ENCODE peak calls at places on chromosomes 16 and 17, in seven cellular contexts. J, V, C, Z, P, K and N are unnamed samples.

GRCh38 chr17:37752482-37752881 is 7.6 kb upstream of the HNF1B start:
- DNase-seq in P (peak), J (no peak), V (no peak), C (no peak), K (no peak), Z (no peak), N (peak)

GRCh38 chr16:88454315-88455057 is 1.4 kb downstream of the ZFPM1 start:
- DNase-seq in P (peak), Z (no peak), V (peak), C (peak), J (no peak), K (no peak), N (no peak)

GRCh38 chr16:48277158-48277557 is 29.8 kb upstream of the ABCC11 start:
- DNase-seq in J (peak), C (no peak), V (peak), K (no peak), P (peak), Z (no peak), N (no peak)

GRCh38 chr16:65201446-65202010 is 79.7 kb upstream of the CDH11 start:
- DNase-seq in P (no peak), K (no peak), J (no peak), Z (no peak), V (no peak), C (no peak), N (no peak)

GRCh38 chr16:57609541-57610401 is 18.7 kb upstream of the ADGRG1 start:
- DNase-seq in Z (no peak), J (no peak), P (no peak), K (no peak), V (no peak), C (peak), N (no peak)

GRCh38 chr17:19448341-19449268 is 37.6 kb downstream of the RNF112 start:
- DNase-seq in K (no peak), P (peak), V (no peak), Z (no peak), J (no peak), C (no peak), N (no peak)

GRCh38 chr16:31452631-31453106 is 6.6 kb upstream of the ARMC5 start:
- DNase-seq in K (no peak), Z (peak), V (peak), P (peak), J (no peak), C (no peak), N (no peak)

GRCh38 chr17:21134559-21134958 is 7.8 kb downstream of the DHRS7B start:
- DNase-seq in C (no peak), P (no peak), K (no peak), V (no peak), Z (no peak), J (no peak), N (no peak)

GRCh38 chr16:20385844-20386832 is 18.4 kb downstream of the PDILT start:
- DNase-seq in V (peak), K (no peak), P (peak), C (peak), Z (peak), J (peak), N (no peak)

GRCh38 chr17:4858880-4859260 is 25.7 kb downstream of the MINK1 start:
- DNase-seq in Z (peak), J (no peak), V (peak), P (peak), C (no peak), K (no peak), N (peak)

GRCh38 chr16:68756250-68757051 is 19.4 kb downstream of the CDH1 start:
- DNase-seq in P (peak), J (no peak), V (no peak), K (no peak), Z (no peak), C (no peak), N (peak)

GRCh38 chr16:56617212-56618085 is 8.1 kb upstream of the MT1E start:
- DNase-seq in J (no peak), V (peak), C (peak), P (peak), Z (peak), K (no peak), N (no peak)

GRCh38 chr17:78395186-78395585 is 16.7 kb downstream of the PGS1 start:
- DNase-seq in P (no peak), V (no peak), Z (no peak), C (no peak), J (no peak), K (no peak), N (no peak)

GRCh38 chr16:23482778-23483177 is 27.5 kb downstream of the GGA2 start:
- DNase-seq in K (no peak), P (no peak), C (peak), V (no peak), J (no peak), Z (no peak), N (no peak)

GRCh38 chr16:22638393-22639206 is 127.9 kb downstream of the NPIPB5 start:
- DNase-seq in K (no peak), V (no peak), P (peak), C (no peak), Z (no peak), J (no peak), N (peak)

GRCh38 chr17:59400858-59401257 is 69.4 kb downstream of the YPEL2 start:
- DNase-seq in J (no peak), K (no peak), V (no peak), C (no peak), P (no peak), Z (no peak), N (no peak)

GRCh38 chr17:30958187-30958586 is 12.7 kb upstream of the RNF135 start:
- DNase-seq in J (no peak), V (no peak), C (no peak), P (no peak), K (no peak), Z (peak), N (no peak)

GRCh38 chr17:77299256-77300015 is 158.7 kb downstream of the SEC14L1 start:
- DNase-seq in P (no peak), C (no peak), K (no peak), V (no peak), J (no peak), Z (no peak), N (no peak)

GRCh38 chr17:49217651-49218413 is 7.3 kb downstream of the ABI3 start:
- DNase-seq in V (no peak), K (no peak), C (peak), P (no peak), Z (peak), J (no peak), N (no peak)

GRCh38 chr16:67942200-67942509 is 1.8 kb downstream of the LCAT start:
- DNase-seq in C (no peak), J (no peak), V (peak), P (no peak), Z (no peak), K (no peak), N (no peak)

GRCh38 chr16:84478172-84478948 is 26.1 kb downstream of the MEAK7 start:
- DNase-seq in K (no peak), V (no peak), P (peak), Z (no peak), C (peak), J (no peak), N (no peak)

GRCh38 chr17:40073454-40074174 is 10.8 kb downstream of the THRA start:
- DNase-seq in J (no peak), Z (no peak), K (no peak), C (no peak), V (no peak), P (no peak), N (no peak)

GRCh38 chr16:71626858-71627213 is 852 bp downstream of the MARVELD3 start:
- DNase-seq in V (peak), K (no peak), J (no peak), P (peak), Z (no peak), C (peak), N (no peak)

GRCh38 chr16:15779664-15780351 is 77.0 kb downstream of the MYH11 start:
- DNase-seq in P (no peak), K (no peak), V (no peak), Z (no peak), J (no peak), C (peak), N (no peak)

GRCh38 chr16:46732561-46732960 is 15.6 kb downstream of the MYLK3 start:
- DNase-seq in C (no peak), J (no peak), V (no peak), K (no peak), P (no peak), Z (no peak), N (no peak)
- H3K27ac ChIP-seq in C (no peak), J (no peak), V (no peak), K (no peak), P (no peak), Z (no peak), N (no peak)

DNA sequence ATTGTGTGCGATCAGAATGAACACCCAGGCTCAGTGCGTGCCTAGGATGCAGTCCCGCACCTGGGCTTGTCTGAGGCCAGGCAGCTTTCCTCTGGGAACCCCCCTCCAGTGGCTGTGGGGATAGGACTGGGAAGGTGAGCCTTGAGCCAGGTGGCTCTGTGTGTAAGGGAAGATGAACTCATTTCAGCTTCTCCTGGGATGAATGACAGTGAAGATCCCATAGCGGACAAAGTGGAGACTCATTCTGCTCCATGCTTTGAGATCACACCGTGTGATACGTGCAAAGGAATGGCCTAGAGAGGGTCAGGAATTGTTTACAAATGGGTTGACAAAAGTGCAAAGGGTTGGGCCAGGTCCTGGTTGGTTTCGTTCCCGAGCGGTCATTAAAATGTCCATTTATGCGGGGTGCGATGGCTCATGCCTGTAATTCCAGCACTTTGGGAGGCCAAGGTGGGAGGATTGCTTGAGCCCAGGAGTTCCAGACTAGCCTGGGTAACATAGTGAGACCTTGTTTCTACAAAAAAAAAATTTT is 15.8 kb downstream of the GPRC5C start:
- DNase-seq in J (no peak), V (no peak), P (no peak), K (no peak), Z (no peak), C (peak), N (no peak)
- H3K27ac ChIP-seq in J (peak), V (peak), P (no peak), K (peak), Z (peak), C (peak), N (no peak)

GRCh38 chr17:43913584-43913983 is 6.2 kb upstream of the MPP2 start:
- DNase-seq in V (no peak), Z (no peak), C (no peak), P (no peak), J (no peak), K (no peak), N (no peak)
- H3K27ac ChIP-seq in V (no peak), Z (no peak), C (no peak), P (no peak), J (no peak), K (no peak), N (no peak)

DNA sequence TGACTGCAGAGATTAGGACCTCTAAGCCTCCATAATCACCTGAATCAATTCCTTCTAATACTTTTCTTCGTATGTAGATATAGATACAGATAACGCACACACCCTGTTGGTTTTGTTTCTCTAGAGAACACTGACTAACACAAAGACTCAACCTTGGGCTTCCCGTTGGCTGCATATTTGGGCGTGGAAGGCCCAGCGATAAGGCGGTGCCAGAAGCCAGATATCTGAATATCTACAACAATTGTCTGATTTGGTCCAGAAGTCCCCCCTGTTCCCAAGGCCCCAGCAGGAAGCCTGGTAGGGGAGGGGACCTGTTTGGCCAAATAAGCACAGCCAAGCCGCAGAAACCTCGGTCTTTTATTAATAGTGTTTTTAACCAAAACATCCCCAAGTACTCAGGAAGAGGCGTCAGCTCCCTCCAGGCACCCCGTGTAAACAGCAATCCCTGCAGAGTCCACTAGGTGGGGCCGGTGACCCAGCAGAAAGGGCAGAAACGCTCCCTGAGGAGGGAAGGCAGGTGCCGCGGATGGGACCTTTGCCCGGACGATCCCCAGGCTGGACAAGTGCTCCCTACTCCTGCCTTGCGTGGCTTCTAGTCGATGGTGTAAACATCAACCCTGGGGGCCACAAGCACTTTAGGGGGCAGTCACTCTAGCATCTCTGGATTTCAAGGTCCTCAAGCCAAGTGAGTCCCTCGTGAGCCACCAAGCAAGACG is 56.9 kb downstream of the ABR start:
- DNase-seq in Z (peak), K (peak), C (peak), V (peak), P (peak), J (peak), N (no peak)
- H3K27ac ChIP-seq in Z (no peak), K (peak), C (peak), V (peak), P (no peak), J (peak), N (peak)